ENCODE peak calls at places on chromosomes 11 and 22, in eight cellular contexts. H is tibial artery; S is CD4-positive, CD25-positive, alpha-beta regulatory T cell; F is H1; R is Peyer's patch; D is iPS DF 6.9; U is A549; V is HCT116. Y is an unnamed sample.
A peak's percentile ranks its signal among the peaks of the same experiment; 100 is the strongest.

GRCh38 chr22:29316429-29316828 is 932 bp upstream of the RASL10A start:
- DNase-seq in H (no peak), S (no peak), F (no peak), R (no peak), D (no peak), U (no peak), V (no peak), Y (no peak)

GRCh38 chr11:109641549-109641948 is 219.6 kb downstream of the C11orf87 start:
- DNase-seq in H (no peak), S (no peak), F (no peak), R (no peak), D (peak; percentile 4), U (peak; percentile 0), V (no peak), Y (no peak)

GRCh38 chr11:13486926-13487660 is 8.7 kb downstream of the PTH start:
- DNase-seq in H (no peak), S (peak; percentile 40), F (peak; percentile 91), R (peak; percentile 72), D (no peak), U (peak; percentile 15), V (no peak), Y (peak; percentile 43)

GRCh38 chr22:21915624-21916308 is 36.9 kb downstream of the PPM1F start:
- DNase-seq in H (no peak), S (no peak), F (no peak), R (no peak), D (no peak), U (no peak), V (no peak), Y (no peak)

GRCh38 chr22:31020334-31020733 is 51.3 kb downstream of the TUG1 start:
- DNase-seq in H (no peak), S (no peak), F (no peak), R (no peak), D (no peak), U (no peak), V (no peak), Y (no peak)

GRCh38 chr11:1854949-1855885 is 2.3 kb downstream of the LSP1 start:
- DNase-seq in H (no peak), S (no peak), F (no peak), R (no peak), D (no peak), U (no peak), V (no peak), Y (no peak)

GRCh38 chr11:59680287-59681154 is 11.7 kb upstream of the PATL1 start:
- DNase-seq in H (peak; percentile 51), S (peak; percentile 38), F (peak; percentile 67), R (peak; percentile 58), D (peak; percentile 64), U (peak; percentile 75), V (peak; percentile 77), Y (peak; percentile 31)

GRCh38 chr22:38244106-38244505 is 28.7 kb downstream of the TMEM184B start:
- DNase-seq in H (no peak), S (no peak), F (no peak), R (peak; percentile 30), D (no peak), U (no peak), V (no peak), Y (no peak)

GRCh38 chr11:61961570-61962212 is 5.7 kb downstream of the FTH1 start:
- DNase-seq in H (peak; percentile 61), S (no peak), F (no peak), R (peak; percentile 81), D (no peak), U (peak; percentile 41), V (no peak), Y (no peak)

GRCh38 chr11:117248341-117248740 is 15.9 kb downstream of the RNF214 start:
- DNase-seq in H (no peak), S (no peak), F (no peak), R (no peak), D (no peak), U (no peak), V (no peak), Y (no peak)

GRCh38 chr11:116598556-116598955 is 174.2 kb downstream of the BUD13 start:
- DNase-seq in H (no peak), S (no peak), F (no peak), R (no peak), D (no peak), U (no peak), V (no peak), Y (no peak)

GRCh38 chr22:49354516-49355205 is 473.0 kb downstream of the BRD1 start:
- DNase-seq in H (no peak), S (no peak), F (peak; percentile 38), R (no peak), D (no peak), U (no peak), V (no peak), Y (no peak)

GRCh38 chr22:49351761-49352221 is 475.9 kb downstream of the BRD1 start:
- DNase-seq in H (no peak), S (no peak), F (no peak), R (no peak), D (no peak), U (no peak), V (no peak), Y (no peak)

GRCh38 chr22:49352361-49353169 is 475.1 kb downstream of the BRD1 start:
- DNase-seq in H (no peak), S (no peak), F (no peak), R (no peak), D (no peak), U (no peak), V (no peak), Y (no peak)

GRCh38 chr22:49355206-49355920 is 472.3 kb downstream of the BRD1 start:
- DNase-seq in H (no peak), S (no peak), F (peak; percentile 33), R (no peak), D (no peak), U (no peak), V (no peak), Y (no peak)

DNA sequence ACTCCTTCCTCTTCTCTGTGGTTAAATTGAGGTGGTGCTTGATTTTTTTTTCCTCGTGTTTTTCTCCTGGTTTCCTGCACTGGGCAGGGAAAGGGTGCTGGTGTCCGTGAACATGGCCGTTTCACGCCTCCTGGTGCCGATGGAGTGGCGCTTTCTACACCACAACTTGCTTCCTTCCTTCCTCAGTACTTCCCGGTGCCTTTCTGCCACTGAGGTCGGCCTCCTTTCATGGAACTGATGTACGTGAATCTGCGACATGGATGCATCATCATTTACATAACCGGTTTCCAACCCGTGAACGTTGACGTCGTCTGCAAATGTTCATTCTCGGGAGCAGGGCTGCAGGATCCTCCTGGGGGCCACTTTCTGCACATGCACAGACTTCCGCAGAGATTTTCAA is 474.5 kb downstream of the BRD1 start:
- DNase-seq in H (no peak), S (no peak), F (peak; percentile 26), R (no peak), D (no peak), U (no peak), V (no peak), Y (no peak)
- H3K9me3 ChIP-seq in H (no peaks in the 10 kb centered on the region), S (no peaks in the 10 kb centered on the region), F (no peaks in the 10 kb centered on the region), R (no peaks in the 10 kb centered on the region), D (peaks cover 34% of the 10 kb centered on the region), U (no peaks in the 10 kb centered on the region), V (no peaks in the 10 kb centered on the region), Y (no peaks in the 10 kb centered on the region)

GRCh38 chr11:66119348-66120133 is 49.5 kb downstream of the PACS1 start:
- DNase-seq in H (no peak), S (no peak), F (no peak), R (no peak), D (no peak), U (peak; percentile 60), V (peak; percentile 55), Y (no peak)
- H3K27ac ChIP-seq in H (peak overlapping the region; percentile 22), S (peak overlapping the region; percentile 29), F (no peak overlapping the region), R (no peak overlapping the region), D (no peak overlapping the region), U (peak overlapping the region; percentile 93), V (peak overlapping the region; percentile 53), Y (no peak overlapping the region)

GRCh38 chr22:48649031-48649430 is 1178.6 kb downstream of the BRD1 start:
- DNase-seq in H (no peak), S (no peak), F (no peak), R (no peak), D (no peak), U (no peak), V (no peak), Y (no peak)

GRCh38 chr22:48651036-48651890 is 1176.4 kb downstream of the BRD1 start:
- DNase-seq in H (no peak), S (no peak), F (no peak), R (no peak), D (no peak), U (no peak), V (peak; percentile 2), Y (no peak)

GRCh38 chr22:48647606-48648515 is 1179.8 kb downstream of the BRD1 start:
- DNase-seq in H (no peak), S (no peak), F (no peak), R (no peak), D (no peak), U (no peak), V (no peak), Y (no peak)

GRCh38 chr22:48650323-48651035 is 1177.2 kb downstream of the BRD1 start:
- DNase-seq in H (no peak), S (no peak), F (no peak), R (no peak), D (no peak), U (no peak), V (no peak), Y (no peak)

DNA sequence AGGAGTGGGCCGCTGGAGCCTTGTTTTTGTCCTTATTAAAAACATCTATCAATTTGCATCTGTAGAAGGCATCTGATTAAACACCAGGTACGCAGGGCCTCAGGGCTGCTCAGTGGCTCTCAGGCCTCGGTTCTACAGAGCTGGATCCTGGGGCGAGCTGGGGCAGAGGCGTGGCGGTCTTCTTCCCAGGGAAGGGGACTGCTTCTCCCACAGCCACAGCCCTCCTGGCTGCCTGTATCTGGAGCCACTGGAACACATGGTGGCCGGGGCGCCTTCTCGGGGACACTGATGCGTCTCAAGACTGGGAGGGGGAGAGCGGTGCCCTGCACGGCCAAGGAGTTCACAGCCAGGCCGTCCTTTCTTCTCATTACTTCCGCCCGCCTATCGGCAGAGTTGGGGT is 1178.2 kb downstream of the BRD1 start:
- DNase-seq in H (no peak), S (no peak), F (no peak), R (no peak), D (no peak), U (no peak), V (no peak), Y (no peak)
- H3K9me3 ChIP-seq in H (no peaks in the 10 kb centered on the region), S (no peaks in the 10 kb centered on the region), F (no peaks in the 10 kb centered on the region), R (no peaks in the 10 kb centered on the region), D (peaks cover 46% of the 10 kb centered on the region), U (no peaks in the 10 kb centered on the region), V (no peaks in the 10 kb centered on the region), Y (no peaks in the 10 kb centered on the region)

GRCh38 chr11:121235057-121235456 is 57.5 kb upstream of the SC5D start:
- DNase-seq in H (no peak), S (no peak), F (no peak), R (no peak), D (no peak), U (no peak), V (no peak), Y (no peak)
- H3K27ac ChIP-seq in H (no peak overlapping the region), S (no peak overlapping the region), F (no peak overlapping the region), R (no peak overlapping the region), D (no peak overlapping the region), U (no peak overlapping the region), V (no peak overlapping the region), Y (no peak overlapping the region)

GRCh38 chr22:47453049-47453448 is 690.6 kb downstream of the TBC1D22A start:
- DNase-seq in H (no peak), S (no peak), F (no peak), R (no peak), D (no peak), U (no peak), V (no peak), Y (no peak)
- H3K9me3 ChIP-seq in H (peaks cover 3% of the 10 kb centered on the region), S (no peaks in the 10 kb centered on the region), F (peaks cover 80% of the 10 kb centered on the region), R (no peaks in the 10 kb centered on the region), D (peaks cover 28% of the 10 kb centered on the region), U (peaks cover 2% of the 10 kb centered on the region), V (no peaks in the 10 kb centered on the region), Y (no peaks in the 10 kb centered on the region)

GRCh38 chr11:47131136-47131535 is 45.5 kb downstream of the ARFGAP2 start:
- DNase-seq in H (no peak), S (no peak), F (no peak), R (no peak), D (no peak), U (no peak), V (no peak), Y (no peak)
- H3K27ac ChIP-seq in H (no peak overlapping the region), S (no peak overlapping the region), F (no peak overlapping the region), R (no peak overlapping the region), D (no peak overlapping the region), U (no peak overlapping the region), V (no peak overlapping the region), Y (no peak overlapping the region)

Y was measured in effector memory CD4-positive, alpha-beta T cell.